ENCODE peak calls at places on chromosome 4, in six cellular contexts. D is fibroblast of the aortic adventitia; A is smooth muscle cell of the brain vasculature; S is CD8-positive, alpha-beta T cell; Y is CD8-positive, alpha-beta memory T cell; O is psoas muscle. Q is an unnamed sample.

GRCh38 chr4:105923507-105924238 is 28.4 kb downstream of the NPNT start:
- DNase-seq in D (no peak), A (no peak), S (no peak), Y (no peak), O (no peak), Q (no peak)

GRCh38 chr4:3521621-3522325 is 10.4 kb downstream of the LRPAP1 start:
- DNase-seq in D (no peak), A (no peak), S (no peak), Y (no peak), O (no peak), Q (no peak)

GRCh38 chr4:108155373-108155772 is 13.4 kb downstream of the LEF1 start:
- DNase-seq in D (no peak), A (no peak), S (no peak), Y (peak; percentile 63), O (no peak), Q (peak; percentile 40)

GRCh38 chr4:153453455-153453854 is 12.7 kb upstream of the TMEM131L start:
- DNase-seq in D (no peak), A (no peak), S (no peak), Y (no peak), O (no peak), Q (no peak)

GRCh38 chr4:74479009-74479408 is 34.1 kb downstream of the AREG start:
- DNase-seq in D (no peak), A (no peak), S (no peak), Y (no peak), O (no peak), Q (no peak)

GRCh38 chr4:183437452-183437851 is 7.0 kb upstream of the CDKN2AIP start:
- DNase-seq in D (no peak), A (no peak), S (no peak), Y (no peak), O (no peak), Q (no peak)

GRCh38 chr4:96407651-96408342 is 567.9 kb downstream of the PDHA2 start:
- DNase-seq in D (no peak), A (peak; percentile 1), S (no peak), Y (no peak), O (no peak), Q (no peak)

GRCh38 chr4:141768954-141769353 is 132.6 kb downstream of the IL15 start:
- DNase-seq in D (peak; percentile 74), A (peak; percentile 39), S (no peak), Y (no peak), O (no peak), Q (no peak)

GRCh38 chr4:22997358-22998224 is 304.9 kb downstream of the GBA3 start:
- DNase-seq in D (no peak), A (no peak), S (no peak), Y (no peak), O (no peak), Q (no peak)

GRCh38 chr4:1399508-1400190 is 6.6 kb downstream of the NKX1-1 start:
- DNase-seq in D (no peak), A (no peak), S (no peak), Y (no peak), O (no peak), Q (no peak)

GRCh38 chr4:152476796-152477195 is 59.1 kb downstream of the FBXW7 start:
- DNase-seq in D (no peak), A (no peak), S (no peak), Y (no peak), O (no peak), Q (no peak)